ENCODE peak calls at places on chromosome 18, in four cellular contexts. I is HepG2, D is H1, Z is GM12878. F is an unnamed sample.

GRCh38 chr18:10518595-10519273 is 7.1 kb upstream of the NAPG start:
- DNase-seq in I (peak; percentile 16), D (no peak), Z (no peak), F (no peak)

GRCh38 chr18:44594779-44595467 is 85.8 kb upstream of the SETBP1 start:
- DNase-seq in I (no peak), D (no peak), Z (no peak), F (no peak)

GRCh38 chr18:74745658-74746403 is 148.2 kb downstream of the ZNF407 start:
- DNase-seq in I (peak; percentile 15), D (no peak), Z (no peak), F (no peak)

GRCh38 chr18:46488472-46489213 is 168.4 kb downstream of the LOXHD1 start:
- DNase-seq in I (no peak), D (no peak), Z (no peak), F (no peak)

GRCh38 chr18:73923866-73924265 is 223.8 kb downstream of the FBXO15 start:
- DNase-seq in I (no peak), D (no peak), Z (no peak), F (no peak)

GRCh38 chr18:44548291-44549221 is 132.1 kb upstream of the SETBP1 start:
- DNase-seq in I (no peak), D (no peak), Z (no peak), F (no peak)

GRCh38 chr18:23209031-23209430 is 73.7 kb downstream of the CABLES1 start:
- DNase-seq in I (peak; percentile 53), D (no peak), Z (no peak), F (no peak)

GRCh38 chr18:76451475-76452331 is 43.3 kb downstream of the ZNF516 start:
- DNase-seq in I (no peak), D (peak; percentile 43), Z (no peak), F (no peak)

GRCh38 chr18:46332956-46333355 is 228.8 kb downstream of the HAUS1 start:
- DNase-seq in I (no peak), D (peak; percentile 54), Z (no peak), F (no peak)

GRCh38 chr18:31722369-31722957 is 38.1 kb upstream of the B4GALT6 start:
- DNase-seq in I (peak; percentile 69), D (peak; percentile 95), Z (peak; percentile 43), F (peak; percentile 63)

GRCh38 chr18:42078711-42079110 is 123.7 kb downstream of the PIK3C3 start:
- DNase-seq in I (no peak), D (no peak), Z (no peak), F (no peak)

GRCh38 chr18:74249181-74249968 is 42.4 kb downstream of the CYB5A start:
- DNase-seq in I (peak; percentile 84), D (no peak), Z (no peak), F (no peak)

DNA sequence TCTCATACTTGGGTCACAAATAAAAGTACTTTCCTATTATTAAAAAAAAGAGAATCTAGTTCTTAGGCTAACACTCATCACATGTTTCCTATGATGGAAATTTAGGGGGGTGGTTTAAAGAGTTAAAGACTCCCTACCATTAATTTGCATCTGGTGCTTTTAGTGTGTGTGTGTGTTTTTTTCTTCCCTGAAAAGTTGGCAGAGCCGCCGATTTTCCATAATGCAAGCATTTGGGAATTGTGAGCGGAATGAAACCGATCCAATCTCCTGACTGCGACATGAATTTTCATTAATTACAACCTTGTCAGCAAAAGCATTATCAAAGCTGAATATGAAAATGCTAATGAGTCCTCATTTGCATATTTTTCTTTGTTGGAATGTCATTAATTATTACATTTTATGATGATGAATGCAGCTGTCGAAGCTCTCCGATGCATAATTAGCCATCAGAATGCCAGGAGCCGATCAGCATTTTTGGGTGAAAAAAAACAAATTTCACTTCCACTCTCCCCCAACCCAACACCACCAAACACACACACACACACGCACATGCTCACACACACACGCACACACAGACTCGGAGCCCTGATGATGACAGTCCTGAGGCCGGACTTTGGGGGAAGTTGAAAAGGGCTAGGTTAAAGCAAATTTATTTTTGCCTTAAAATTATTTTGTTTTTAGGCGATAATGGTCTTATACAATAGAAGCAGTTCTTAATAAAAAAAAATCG is 165.4 kb downstream of the TCF4 start:
- DNase-seq in I (no peak), D (no peak), Z (no peak), F (no peak)
- TF ChIP-seq YY1 in I (no peak), D (no peak), Z (no peak), F (no peak)

DNA sequence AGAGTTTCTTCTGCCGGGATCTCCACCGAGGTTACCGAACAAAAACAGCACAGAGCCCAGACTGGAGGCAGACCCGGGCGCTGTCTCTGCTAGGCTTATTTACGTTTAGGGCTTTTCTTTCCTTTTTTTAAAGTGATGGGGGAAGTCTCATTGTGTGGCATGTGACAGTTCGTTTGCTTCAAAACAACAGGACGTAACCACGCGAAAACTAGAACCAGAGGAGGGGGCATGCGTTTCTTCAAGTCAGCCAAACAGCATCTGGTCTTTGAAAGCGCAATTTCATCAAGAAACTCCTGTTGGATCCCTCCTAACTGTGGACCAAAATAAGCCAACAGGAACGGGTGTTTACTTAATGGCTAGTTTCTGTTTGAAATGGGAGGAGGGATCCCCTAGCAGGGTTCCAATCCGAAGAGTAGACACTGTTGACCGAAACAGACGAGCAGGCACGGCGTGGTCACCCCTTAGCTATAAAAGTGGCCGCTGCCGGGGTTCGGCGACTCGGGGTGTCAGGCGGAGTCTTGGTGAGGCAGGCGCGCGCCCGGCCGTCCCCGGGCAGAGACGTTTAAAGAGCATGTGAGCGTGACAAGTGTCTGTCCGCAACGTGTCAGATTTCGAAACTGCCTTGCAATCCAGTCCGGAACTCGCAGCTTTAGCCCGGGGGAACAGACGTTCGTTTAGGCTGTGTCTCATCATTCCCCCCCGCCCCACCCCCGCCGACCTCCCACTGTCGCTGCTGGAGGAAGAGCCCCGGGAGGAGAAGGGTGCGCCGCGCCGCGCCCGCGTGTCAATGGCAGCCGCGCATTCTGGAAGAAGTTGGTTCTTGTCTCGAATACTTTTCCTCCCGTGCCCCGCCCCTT is 899 bp upstream of the TGIF1 start:
- DNase-seq in I (peak; percentile 91), D (peak; percentile 70), Z (peak; percentile 44), F (no peak)
- H3K9me3 ChIP-seq in I (no peaks in the 10 kb centered on the region), D (no peaks in the 10 kb centered on the region), Z (no peaks in the 10 kb centered on the region), F (no peaks in the 10 kb centered on the region)

GRCh38 chr18:59141294-59142068 is 1.8 kb downstream of the SEC11C start:
- DNase-seq in I (peak; percentile 97), D (no peak), Z (no peak), F (no peak)
- TF ChIP-seq SUZ12 in I (no peak), D (no peak), Z (no peak), F (no peak)

GRCh38 chr18:79495591-79496071 is 99.9 kb downstream of the NFATC1 start:
- DNase-seq in I (no peak), D (no peak), Z (no peak), F (no peak)
- TF ChIP-seq YY1 in I (no peak), D (no peak), Z (no peak), F (no peak)

DNA sequence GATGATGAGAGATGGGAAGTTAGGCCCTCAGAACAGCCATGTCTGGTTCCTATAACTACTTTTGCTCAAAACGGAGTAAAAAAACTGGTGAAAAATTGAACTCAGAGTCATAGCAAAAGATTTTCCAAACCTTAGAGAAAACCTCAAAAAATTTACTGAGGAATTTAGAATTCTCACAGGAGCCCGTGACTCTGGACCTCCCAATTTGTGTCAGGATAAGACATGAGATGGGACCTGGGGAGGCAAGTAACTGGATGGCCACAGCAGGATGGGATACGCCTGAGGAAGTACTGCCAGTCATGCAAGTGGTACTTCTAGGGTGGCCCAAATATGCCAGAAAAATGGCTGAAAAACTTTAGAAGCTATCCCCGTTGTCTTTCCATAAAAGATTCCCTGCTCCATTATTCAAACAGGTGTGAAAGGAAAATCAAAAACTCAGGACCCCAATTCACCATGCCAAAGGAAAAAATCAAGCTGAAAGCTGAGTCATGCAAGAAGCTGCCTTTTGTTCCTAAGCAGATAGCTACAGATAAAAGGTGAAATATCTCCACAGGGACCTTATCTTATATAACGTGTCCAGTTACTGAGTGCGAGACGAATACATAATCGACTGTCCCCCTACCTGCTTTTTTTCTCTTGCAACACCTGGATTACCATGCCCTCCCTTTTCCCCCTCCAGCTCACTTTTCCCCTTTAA is 34.1 kb upstream of the LIPG start:
- DNase-seq in I (no peak), D (no peak), Z (no peak), F (no peak)
- H3K9me3 ChIP-seq in I (no peaks in the 10 kb centered on the region), D (no peaks in the 10 kb centered on the region), Z (no peaks in the 10 kb centered on the region), F (peaks cover 6% of the 10 kb centered on the region)

GRCh38 chr18:63198098-63198760 is 121.3 kb downstream of the BCL2 start:
- DNase-seq in I (no peak), D (no peak), Z (no peak), F (no peak)

GRCh38 chr18:63199743-63200241 is 119.8 kb downstream of the BCL2 start:
- DNase-seq in I (no peak), D (no peak), Z (no peak), F (no peak)

GRCh38 chr18:63195410-63196159 is 124.0 kb downstream of the BCL2 start:
- DNase-seq in I (no peak), D (no peak), Z (no peak), F (no peak)

GRCh38 chr18:63198868-63199742 is 120.5 kb downstream of the BCL2 start:
- DNase-seq in I (no peak), D (no peak), Z (no peak), F (no peak)

GRCh38 chr18:63197246-63197791 is 122.2 kb downstream of the BCL2 start:
- DNase-seq in I (no peak), D (no peak), Z (no peak), F (no peak)
- TF ChIP-seq SUZ12 in I (no peak), D (no peak), Z (no peak), F (no peak)

DNA sequence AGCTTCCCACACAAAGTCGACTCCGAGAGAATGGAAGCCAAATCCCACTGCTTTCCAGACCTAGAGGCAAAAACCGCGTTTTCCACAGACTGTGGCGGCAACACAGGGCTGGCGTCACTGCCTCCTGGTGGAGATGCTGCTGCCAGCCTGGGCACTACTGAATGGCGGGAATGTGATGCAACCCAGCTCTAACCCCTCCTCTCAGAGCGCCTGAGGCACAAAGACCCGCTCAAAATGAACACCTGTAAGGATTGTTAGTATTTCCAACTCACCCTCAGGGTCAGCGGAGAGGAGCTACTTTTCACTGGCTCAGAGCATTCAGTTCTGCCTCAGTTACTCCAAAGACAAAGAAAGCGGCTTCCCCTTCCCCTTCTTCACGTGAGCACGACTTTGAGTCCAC is 548.0 kb upstream of the SALL3 start:
- DNase-seq in I (no peak), D (no peak), Z (no peak), F (no peak)
- TF ChIP-seq YY1 in I (no peak), D (no peak), Z (no peak), F (no peak)

DNA sequence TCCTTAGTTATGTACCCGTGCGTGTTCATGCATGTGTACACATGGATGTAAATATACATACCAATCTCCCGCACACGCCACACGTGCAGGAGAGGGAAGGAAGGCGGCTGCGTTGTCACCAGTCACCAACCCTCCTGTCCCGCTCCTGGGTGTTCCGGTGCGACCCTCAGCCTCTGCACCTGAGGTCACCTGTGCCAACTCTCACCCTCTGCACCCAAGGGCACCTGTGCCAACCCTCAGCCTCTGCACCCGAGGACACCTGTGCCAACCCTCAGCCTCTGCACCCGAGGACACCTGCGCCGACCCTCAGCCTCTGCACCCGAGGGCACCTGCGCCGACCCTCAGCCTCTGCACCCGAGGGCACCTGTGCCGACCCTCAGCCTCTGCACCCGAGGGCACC is 192.8 kb upstream of the SALL3 start:
- DNase-seq in I (no peak), D (no peak), Z (no peak), F (no peak)
- H3K9me3 ChIP-seq in I (no peaks in the 10 kb centered on the region), D (no peaks in the 10 kb centered on the region), Z (no peaks in the 10 kb centered on the region), F (no peaks in the 10 kb centered on the region)

DNA sequence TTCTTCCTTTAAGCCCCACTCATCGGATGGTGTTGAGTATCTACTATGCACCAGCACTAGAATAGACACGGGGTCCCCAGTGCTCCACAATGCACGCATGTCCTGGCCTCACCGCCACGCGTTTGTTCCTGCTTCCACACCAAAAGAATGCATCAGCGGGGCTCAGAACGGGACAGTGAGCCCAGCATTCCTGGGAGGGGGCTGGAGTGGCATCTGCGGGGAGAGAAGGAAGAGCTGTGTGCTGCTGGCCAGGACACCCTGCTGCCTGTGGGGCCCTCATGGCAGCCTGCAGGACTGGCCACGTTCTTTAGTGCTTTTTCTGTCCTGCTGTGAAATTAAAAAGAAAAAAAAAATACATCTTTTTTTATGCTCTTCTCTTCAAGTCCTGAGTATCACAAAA is 738.8 kb upstream of the SALL3 start:
- DNase-seq in I (no peak), D (no peak), Z (no peak), F (no peak)
- TF ChIP-seq SUZ12 in I (no peak), D (no peak), Z (no peak), F (no peak)